ENCODE peak calls at places on chromosomes 2 and 18, in seven cellular contexts. Q is psoas muscle, L is stomach, F is HCT116, Z is EH, K is NCI-H146, R is A172. T is an unnamed sample.

GRCh38 chr2:119549236-119549635 is 5.0 kb downstream of the CFAP221 start:
- DNase-seq in R (peak; percentile 67), Z (peak; percentile 7), F (no peak), Q (no peak), K (no peak), L (no peak), T (no peak)

GRCh38 chr2:121194626-121195025 is 90.4 kb downstream of the TFCP2L1 start:
- DNase-seq in Q (no peak), F (no peak), R (no peak), L (no peak), Z (no peak), K (no peak), T (no peak)

GRCh38 chr2:30230479-30230854 is 867 bp upstream of the LBH start:
- DNase-seq in F (no peak), K (no peak), Z (peak; percentile 66), L (no peak), Q (no peak), R (no peak), T (no peak)

GRCh38 chr2:130878316-130878715 is 41.6 kb downstream of the ARHGEF4 start:
- DNase-seq in Q (no peak), Z (no peak), K (no peak), R (no peak), L (no peak), F (no peak), T (no peak)

GRCh38 chr2:201633862-201634261 is 9.4 kb downstream of the TMEM237 start:
- DNase-seq in L (no peak), F (no peak), K (no peak), Z (peak; percentile 61), R (no peak), Q (no peak), T (no peak)

GRCh38 chr18:56460590-56460989 is 177.8 kb downstream of the TXNL1 start:
- DNase-seq in F (no peak), K (no peak), Q (no peak), Z (no peak), L (no peak), R (no peak), T (no peak)

GRCh38 chr18:57337890-57338289 is 14.5 kb upstream of the ST8SIA3 start:
- DNase-seq in L (no peak), Q (no peak), R (no peak), K (no peak), Z (no peak), F (no peak), T (no peak)

GRCh38 chr18:7755753-7756475 is 188.8 kb downstream of the PTPRM start:
- DNase-seq in K (no peak), L (no peak), Q (no peak), Z (peak; percentile 24), F (no peak), R (no peak), T (no peak)

GRCh38 chr2:8796315-8796848 is 41.0 kb downstream of the KIDINS220 start:
- DNase-seq in L (no peak), R (no peak), K (no peak), Q (no peak), F (no peak), Z (no peak), T (no peak)

GRCh38 chr2:44713170-44713569 is 228.3 kb upstream of the SIX3 start:
- DNase-seq in R (no peak), Q (no peak), L (no peak), F (no peak), Z (no peak), K (peak; percentile 34), T (no peak)

GRCh38 chr2:237451582-237452469 is 35.2 kb upstream of the MLPH start:
- DNase-seq in R (no peak), K (no peak), L (no peak), F (no peak), Q (no peak), Z (peak; percentile 73), T (no peak)

GRCh38 chr18:32730620-32731021 is 42.2 kb downstream of the KLHL14 start:
- DNase-seq in F (no peak), K (no peak), Z (no peak), L (no peak), Q (no peak), R (peak; percentile 21), T (no peak)

GRCh38 chr18:53541924-53542323 is 682.5 kb downstream of the MBD2 start:
- DNase-seq in Q (no peak), Z (no peak), L (no peak), F (no peak), R (no peak), K (no peak), T (no peak)

GRCh38 chr2:106037262-106037661 is 156.8 kb downstream of the UXS1 start:
- DNase-seq in L (no peak), F (no peak), K (no peak), Z (no peak), Q (no peak), R (no peak), T (no peak)

GRCh38 chr18:21184396-21184996 is 57.5 kb upstream of the GREB1L start:
- DNase-seq in K (no peak), Q (no peak), L (no peak), Z (no peak), R (no peak), F (no peak), T (no peak)

GRCh38 chr2:238225911-238226697 is 13.7 kb downstream of the HES6 start:
- DNase-seq in Z (peak; percentile 12), K (no peak), F (no peak), Q (no peak), L (peak; percentile 62), R (no peak), T (no peak)

GRCh38 chr2:180523629-180524340 is 456.6 kb upstream of the UBE2E3 start:
- DNase-seq in L (no peak), Q (no peak), F (no peak), K (no peak), R (peak; percentile 93), Z (peak; percentile 93), T (no peak)

GRCh38 chr2:61272421-61273070 is 110.6 kb downstream of the C2orf74 start:
- DNase-seq in F (no peak), K (no peak), Q (no peak), R (no peak), Z (peak; percentile 54), L (no peak), T (no peak)

GRCh38 chr2:207601774-207602173 is 23.4 kb downstream of the METTL21A start:
- DNase-seq in F (no peak), L (no peak), K (peak; percentile 12), Q (no peak), Z (peak; percentile 5), R (no peak), T (no peak)

GRCh38 chr2:88170472-88170892 is 336 bp downstream of the THNSL2 start:
- DNase-seq in K (peak; percentile 72), Q (no peak), Z (no peak), L (no peak), R (no peak), F (no peak), T (no peak)

GRCh38 chr2:46669996-46670793 is 190.8 kb downstream of the TMEM247 start:
- DNase-seq in Z (peak; percentile 87), K (no peak), L (no peak), F (no peak), R (peak; percentile 43), Q (no peak), T (no peak)

GRCh38 chr2:36173760-36174362 is 181.7 kb upstream of the CRIM1 start:
- DNase-seq in Z (no peak), Q (no peak), K (no peak), R (no peak), L (no peak), F (no peak), T (no peak)

GRCh38 chr2:57376985-57377384 is 669.6 kb upstream of the VRK2 start:
- DNase-seq in K (no peak), Q (no peak), Z (peak; percentile 38), R (peak; percentile 35), L (no peak), F (no peak), T (no peak)

GRCh38 chr2:128446049-128446811 is 127.6 kb upstream of the HS6ST1 start:
- DNase-seq in L (peak; percentile 13), K (no peak), Q (no peak), R (no peak), Z (no peak), F (no peak), T (peak; percentile 38)

GRCh38 chr18:44564922-44565321 is 115.8 kb upstream of the SETBP1 start:
- DNase-seq in Z (peak; percentile 75), L (no peak), Q (no peak), F (no peak), R (no peak), K (no peak), T (no peak)

GRCh38 chr2:120678251-120678650 is 57.4 kb upstream of the GLI2 start:
- DNase-seq in Q (no peak), F (no peak), R (no peak), K (no peak), L (no peak), Z (peak; percentile 45), T (no peak)

GRCh38 chr18:59516356-59517155 is 157.5 kb upstream of the LMAN1 start:
- DNase-seq in R (peak; percentile 80), Q (no peak), L (no peak), K (no peak), Z (peak; percentile 92), F (no peak), T (peak; percentile 50)

T was measured in ureter.